ENCODE peak calls at places on chromosome 4, in seven cellular contexts. One of them, this sample, is unnamed.

GRCh38 chr4:110183643-110184042 is 14.8 kb downstream of the ELOVL6 start:
- DNase-seq in heart left ventricle: no peak
- DNase-seq in T-helper 2 cell: no peak
- DNase-seq in DND-41: no peak
- DNase-seq in MG63: no peak
- DNase-seq in left cardiac atrium: no peak
- DNase-seq in tibial nerve: no peak
- DNase-seq in this sample: no peak

GRCh38 chr4:71713611-71714203 is 70.2 kb downstream of the GC start:
- DNase-seq in left cardiac atrium: no peak
- DNase-seq in tibial nerve: no peak
- DNase-seq in heart left ventricle: no peak
- DNase-seq in MG63: no peak
- DNase-seq in DND-41: no peak
- DNase-seq in T-helper 2 cell: peak
- DNase-seq in this sample: no peak

GRCh38 chr4:1470816-1471442 is 64.7 kb upstream of the NKX1-1 start:
- DNase-seq in tibial nerve: no peak
- DNase-seq in heart left ventricle: no peak
- DNase-seq in T-helper 2 cell: no peak
- DNase-seq in DND-41: no peak
- DNase-seq in left cardiac atrium: peak
- DNase-seq in MG63: no peak
- DNase-seq in this sample: no peak

GRCh38 chr4:89363156-89363555 is 55.6 kb upstream of the GPRIN3 start:
- DNase-seq in heart left ventricle: no peak
- DNase-seq in MG63: no peak
- DNase-seq in left cardiac atrium: no peak
- DNase-seq in DND-41: no peak
- DNase-seq in tibial nerve: no peak
- DNase-seq in T-helper 2 cell: no peak
- DNase-seq in this sample: no peak

GRCh38 chr4:63717384-63717783 is 691.9 kb downstream of the TECRL start:
- DNase-seq in left cardiac atrium: no peak
- DNase-seq in heart left ventricle: no peak
- DNase-seq in DND-41: no peak
- DNase-seq in MG63: no peak
- DNase-seq in T-helper 2 cell: no peak
- DNase-seq in tibial nerve: no peak
- DNase-seq in this sample: no peak

GRCh38 chr4:81359207-81359606 is 112.5 kb downstream of the RASGEF1B start:
- DNase-seq in DND-41: no peak
- DNase-seq in MG63: peak
- DNase-seq in heart left ventricle: no peak
- DNase-seq in left cardiac atrium: no peak
- DNase-seq in tibial nerve: no peak
- DNase-seq in T-helper 2 cell: no peak
- DNase-seq in this sample: no peak

GRCh38 chr4:40948017-40948416 is 198.3 kb downstream of the NSUN7 start:
- DNase-seq in T-helper 2 cell: no peak
- DNase-seq in heart left ventricle: no peak
- DNase-seq in DND-41: no peak
- DNase-seq in tibial nerve: no peak
- DNase-seq in left cardiac atrium: no peak
- DNase-seq in MG63: no peak
- DNase-seq in this sample: no peak

GRCh38 chr4:68865178-68865638 is 49.4 kb downstream of the UGT2B10 start:
- DNase-seq in T-helper 2 cell: no peak
- DNase-seq in DND-41: no peak
- DNase-seq in tibial nerve: no peak
- DNase-seq in MG63: no peak
- DNase-seq in left cardiac atrium: no peak
- DNase-seq in heart left ventricle: no peak
- DNase-seq in this sample: no peak

GRCh38 chr4:168769416-168769815 is 240.6 kb downstream of the CBR4 start:
- DNase-seq in DND-41: no peak
- DNase-seq in MG63: no peak
- DNase-seq in T-helper 2 cell: no peak
- DNase-seq in left cardiac atrium: peak
- DNase-seq in heart left ventricle: peak
- DNase-seq in tibial nerve: no peak
- DNase-seq in this sample: no peak

GRCh38 chr4:56082809-56083208 is 134.1 kb downstream of the CEP135 start:
- DNase-seq in T-helper 2 cell: no peak
- DNase-seq in tibial nerve: no peak
- DNase-seq in DND-41: no peak
- DNase-seq in left cardiac atrium: no peak
- DNase-seq in MG63: no peak
- DNase-seq in heart left ventricle: no peak
- DNase-seq in this sample: no peak

GRCh38 chr4:51843309-51844156 is 580 bp downstream of the DCUN1D4 start:
- DNase-seq in DND-41: peak
- DNase-seq in left cardiac atrium: peak
- DNase-seq in T-helper 2 cell: peak
- DNase-seq in MG63: peak
- DNase-seq in heart left ventricle: peak
- DNase-seq in tibial nerve: peak
- DNase-seq in this sample: no peak

GRCh38 chr4:4843651-4844291 is 15.7 kb upstream of the MSX1 start:
- DNase-seq in T-helper 2 cell: no peak
- DNase-seq in left cardiac atrium: no peak
- DNase-seq in heart left ventricle: no peak
- DNase-seq in MG63: no peak
- DNase-seq in tibial nerve: no peak
- DNase-seq in DND-41: no peak
- DNase-seq in this sample: no peak

This sample was measured in T1000.